ENCODE peak calls at places on chromosome 6, in six cellular contexts. S, X, M, V, Y and P are unnamed samples. For H3K9me3 and H3K27me3, the result is how much of the 10 kb centered on the place peaks cover.

GRCh38 chr6:48777411-48777810 is 666.4 kb upstream of the PTCHD4 start:
- DNase-seq in X (no peak), M (no peak), Y (no peak), S (no peak), V (no peak), P (no peak)

GRCh38 chr6:81820979-81821378 is 68.5 kb upstream of the TENT5A start:
- DNase-seq in X (no peak), V (no peak), Y (no peak), M (no peak), S (no peak), P (no peak)

GRCh38 chr6:82246802-82247633 is 526 bp downstream of the IBTK start:
- DNase-seq in M (peak), Y (no peak), X (peak), V (peak), S (no peak), P (peak)

GRCh38 chr6:50655848-50656453 is 57.4 kb upstream of the TFAP2D start:
- DNase-seq in V (peak), Y (no peak), X (no peak), S (no peak), M (no peak), P (no peak)

GRCh38 chr6:17490724-17491123 is 97.3 kb downstream of the CAP2 start:
- DNase-seq in Y (no peak), V (no peak), X (no peak), M (no peak), S (no peak), P (no peak)

GRCh38 chr6:63573899-63574553 is 1.7 kb downstream of the LOC128125822 start:
- DNase-seq in S (no peak), Y (peak), V (peak), M (no peak), X (peak), P (peak)

GRCh38 chr6:5053038-5053437 is 32.1 kb upstream of the PPP1R3G start:
- DNase-seq in M (no peak), X (no peak), S (no peak), Y (no peak), V (no peak), P (no peak)

GRCh38 chr6:14897836-14898235 is 348.0 kb upstream of the JARID2 start:
- DNase-seq in Y (no peak), M (no peak), X (no peak), V (no peak), S (no peak), P (no peak)

GRCh38 chr6:158772851-158773371 is 46.3 kb downstream of the EZR start:
- DNase-seq in M (no peak), Y (no peak), V (no peak), X (no peak), S (no peak), P (peak)

GRCh38 chr6:45445749-45446454 is 68.2 kb upstream of the SUPT3H start:
- DNase-seq in Y (peak), V (peak), M (peak), X (peak), S (peak), P (peak)

GRCh38 chr6:34955447-34955846 is 66.4 kb downstream of the ANKS1A start:
- DNase-seq in X (no peak), V (no peak), S (no peak), M (no peak), Y (no peak), P (no peak)

GRCh38 chr6:113306552-113307145 is 550.5 kb upstream of the MARCKS start:
- DNase-seq in V (peak), M (peak), Y (peak), S (no peak), X (peak), P (peak)

GRCh38 chr6:106547961-106548453 is 81.3 kb downstream of the RTN4IP1 start:
- DNase-seq in V (peak), S (no peak), X (no peak), Y (no peak), M (no peak), P (peak)

GRCh38 chr6:41638801-41639555 is 710 bp downstream of the MDFI start:
- DNase-seq in M (no peak), S (no peak), Y (no peak), X (no peak), V (peak), P (no peak)

GRCh38 chr6:47631248-47632196 is 66.9 kb upstream of the ADGRF4 start:
- DNase-seq in X (no peak), Y (no peak), M (no peak), S (no peak), V (peak), P (no peak)

GRCh38 chr6:126188271-126188909 is 151.5 kb upstream of the CENPW start:
- DNase-seq in Y (no peak), S (no peak), M (no peak), X (no peak), V (no peak), P (no peak)

GRCh38 chr6:297571-298232 is 5.4 kb downstream of the DUSP22 start:
- DNase-seq in Y (peak), V (peak), M (no peak), S (no peak), X (no peak), P (no peak)
- H3K9me3 ChIP-seq in Y (under half), V (under half), M (under half), S (under half), X (under half), P (under half)

DNA sequence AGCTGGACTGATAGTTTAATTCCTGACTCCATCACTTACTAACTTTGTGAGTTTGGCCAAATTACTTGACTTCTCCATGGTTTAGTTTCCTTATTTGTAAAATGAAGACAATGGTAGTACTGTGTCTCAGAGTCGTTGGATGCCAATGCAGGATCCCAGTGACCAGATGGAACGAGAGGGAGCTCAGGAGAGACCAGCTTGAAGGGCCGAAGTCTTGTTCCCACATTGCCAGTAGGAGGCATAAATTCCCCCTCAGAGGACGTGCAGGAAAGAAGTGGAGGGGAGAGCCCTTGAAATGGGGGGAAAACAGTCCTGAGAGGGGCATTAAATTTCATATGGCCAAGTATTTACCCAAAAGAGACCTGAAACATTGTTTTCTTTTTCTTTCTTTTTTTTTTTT is 2.1 kb upstream of the MUC22 start:
- DNase-seq in X (no peak), Y (no peak), V (no peak), S (no peak), M (no peak), P (no peak)
- TF ChIP-seq CTCF in X (no peak), Y (no peak), V (peak), S (no peak), M (no peak), P (no peak)

GRCh38 chr6:166223091-166223490 is 55.4 kb upstream of the TBXT start:
- DNase-seq in Y (no peak), X (no peak), M (no peak), V (no peak), S (no peak), P (no peak)
- H3K27me3 ChIP-seq in Y (under half), X (under half), M (half or more), V (under half), S (under half), P (under half)

DNA sequence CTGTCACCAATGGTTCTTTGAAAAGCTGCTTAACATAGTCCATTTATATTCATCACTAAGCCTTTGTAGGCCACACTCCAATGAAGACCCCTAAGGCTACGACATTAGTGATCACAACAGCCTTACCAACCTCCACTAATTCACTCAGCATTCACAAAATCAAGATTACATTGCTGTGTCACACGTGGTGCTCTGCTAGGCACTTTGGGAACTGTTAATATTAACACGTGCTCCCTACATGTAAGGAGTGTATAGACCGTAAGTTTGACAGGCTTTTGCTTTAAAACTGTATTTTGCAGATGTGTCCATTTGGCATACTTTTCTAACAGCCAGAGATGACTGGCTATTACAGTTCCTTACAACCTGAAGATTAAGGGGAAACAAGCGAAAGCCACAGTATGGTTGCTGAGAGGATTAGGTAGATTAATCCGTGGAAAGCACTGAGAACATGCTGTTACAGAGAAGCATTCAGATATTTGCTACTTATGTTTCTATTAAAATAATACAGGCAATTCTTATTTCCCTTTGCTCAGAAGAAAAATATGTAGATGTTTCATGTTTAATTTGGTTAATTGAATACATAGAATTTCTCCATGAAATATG is 69.7 kb downstream of the SAMD3 start:
- DNase-seq in Y (no peak), V (no peak), X (no peak), S (no peak), M (no peak), P (no peak)
- H3K9me3 ChIP-seq in Y (under half), V (under half), X (under half), S (under half), M (under half), P (under half)

GRCh38 chr6:150876598-150876997 is 11.1 kb downstream of the MTHFD1L start:
- DNase-seq in V (no peak), S (no peak), X (no peak), Y (no peak), M (peak), P (no peak)
- TF ChIP-seq CTCF in V (no peak), S (peak), X (no peak), Y (no peak), M (peak), P (no peak)

DNA sequence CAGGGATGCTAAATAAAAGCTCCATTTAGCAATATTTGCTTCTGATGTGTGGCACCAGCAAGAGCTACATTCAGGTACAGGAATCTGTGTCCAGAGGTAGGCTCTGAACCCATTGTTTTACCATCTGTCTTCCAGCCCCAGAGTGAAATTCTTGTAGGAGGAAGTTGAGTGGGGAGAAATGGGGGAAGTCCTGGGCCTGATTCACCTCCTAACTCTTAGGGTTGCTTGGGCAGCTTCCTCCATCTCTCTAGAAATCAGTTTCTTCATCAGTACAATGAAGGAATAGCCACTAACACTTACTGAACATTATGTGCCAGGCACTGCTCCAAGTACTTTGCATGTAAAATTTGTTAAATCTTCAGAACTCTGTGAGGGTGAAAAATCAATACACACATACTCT is 35.1 kb upstream of the TSPYL1 start:
- DNase-seq in Y (no peak), M (no peak), S (no peak), V (no peak), X (no peak), P (no peak)
- H3K27me3 ChIP-seq in Y (under half), M (under half), S (under half), V (under half), X (under half), P (under half)